ENCODE peak calls at places on chromosomes 12 and 14, in six cellular contexts. I is IMR-90, M is mesendoderm, S is H9, D is neuronal stem cell, Q is H1. U is an unnamed sample.

GRCh38 chr14:71261206-71261605 is 353.9 kb downstream of the PCNX1 start:
- DNase-seq in I (peak; percentile 65), M (peak; percentile 15), S (no peak), D (no peak), Q (no peak), U (no peak)

GRCh38 chr12:109744991-109745942 is 31.6 kb downstream of the FAM222A start:
- DNase-seq in I (peak; percentile 24), M (no peak), S (no peak), D (no peak), Q (no peak), U (peak; percentile 15)

GRCh38 chr14:91947196-91948184 is at the start of gene FBLN5:
- DNase-seq in I (peak; percentile 88), M (peak; percentile 73), S (peak; percentile 66), D (peak; percentile 26), Q (peak; percentile 3), U (peak; percentile 63)

GRCh38 chr14:103625361-103626095 is 3.5 kb upstream of the KLC1 start:
- DNase-seq in I (no peak), M (no peak), S (no peak), D (no peak), Q (no peak), U (no peak)

GRCh38 chr12:29032431-29032830 is 116.6 kb upstream of the FAR2 start:
- DNase-seq in I (no peak), M (no peak), S (no peak), D (no peak), Q (no peak), U (peak; percentile 13)

GRCh38 chr12:109625749-109626377 is 52.3 kb downstream of the MVK start:
- DNase-seq in I (no peak), M (no peak), S (no peak), D (no peak), Q (no peak), U (no peak)

GRCh38 chr14:93285048-93285447 is 47.8 kb downstream of the BTBD7 start:
- DNase-seq in I (peak; percentile 31), M (no peak), S (no peak), D (no peak), Q (no peak), U (peak; percentile 63)

GRCh38 chr12:40692617-40693502 is 621 bp downstream of the CNTN1 start:
- DNase-seq in I (no peak), M (peak; percentile 39), S (peak; percentile 66), D (peak; percentile 20), Q (no peak), U (no peak)

GRCh38 chr14:104891664-104892500 is 26.8 kb downstream of the CEP170B start:
- DNase-seq in I (no peak), M (no peak), S (peak; percentile 29), D (no peak), Q (no peak), U (no peak)

GRCh38 chr12:108234155-108234554 is 105.0 kb downstream of the CMKLR1 start:
- DNase-seq in I (no peak), M (peak; percentile 39), S (no peak), D (no peak), Q (no peak), U (no peak)

GRCh38 chr12:85923767-85924331 is 49.8 kb downstream of the NTS start:
- DNase-seq in I (peak; percentile 49), M (peak; percentile 33), S (no peak), D (no peak), Q (no peak), U (peak; percentile 27)

GRCh38 chr12:26090853-26091510 is 33.9 kb downstream of the BHLHE41 start:
- DNase-seq in I (peak; percentile 12), M (peak; percentile 63), S (no peak), D (no peak), Q (no peak), U (no peak)

GRCh38 chr12:90023207-90023870 is 314.7 kb upstream of the ATP2B1 start:
- DNase-seq in I (no peak), M (no peak), S (no peak), D (no peak), Q (no peak), U (no peak)

GRCh38 chr14:68307769-68308168 is 485.1 kb downstream of the ZFP36L1 start:
- DNase-seq in I (peak; percentile 43), M (no peak), S (no peak), D (no peak), Q (no peak), U (no peak)

GRCh38 chr14:25696176-25696575 is 646.2 kb upstream of the STXBP6 start:
- DNase-seq in I (no peak), M (no peak), S (no peak), D (no peak), Q (no peak), U (no peak)

GRCh38 chr12:17076335-17076734 is 470.4 kb upstream of the LMO3 start:
- DNase-seq in I (no peak), M (peak; percentile 42), S (no peak), D (no peak), Q (no peak), U (no peak)

GRCh38 chr12:86621957-86622356 is 365.8 kb upstream of the MGAT4C start:
- DNase-seq in I (no peak), M (no peak), S (no peak), D (no peak), Q (no peak), U (no peak)

GRCh38 chr12:58725400-58726105 is 194.8 kb downstream of the LRIG3 start:
- DNase-seq in I (no peak), M (no peak), S (no peak), D (no peak), Q (no peak), U (no peak)

GRCh38 chr12:106044773-106045172 is 94.0 kb downstream of the NUAK1 start:
- DNase-seq in I (peak; percentile 62), M (no peak), S (no peak), D (no peak), Q (no peak), U (peak; percentile 70)

GRCh38 chr14:101072945-101073597 is 169.5 kb upstream of the RTL1 start:
- DNase-seq in I (peak; percentile 98), M (peak; percentile 97), S (peak; percentile 86), D (peak; percentile 40), Q (peak; percentile 61), U (peak; percentile 95)

GRCh38 chr12:113891167-113891692 is 74.9 kb downstream of the RBM19 start:
- DNase-seq in I (no peak), M (no peak), S (no peak), D (no peak), Q (no peak), U (no peak)

GRCh38 chr14:104277416-104278213 is 139.2 kb downstream of the KIF26A start:
- DNase-seq in I (no peak), M (no peak), S (peak; percentile 19), D (no peak), Q (no peak), U (no peak)

GRCh38 chr12:96985515-96986362 is 78.7 kb downstream of the NEDD1 start:
- DNase-seq in I (no peak), M (peak; percentile 51), S (peak; percentile 84), D (no peak), Q (no peak), U (no peak)

GRCh38 chr12:131195796-131196195 is 242.1 kb downstream of the ADGRD1 start:
- DNase-seq in I (no peak), M (no peak), S (peak; percentile 12), D (no peak), Q (no peak), U (no peak)

GRCh38 chr12:24840046-24840800 is 108.7 kb downstream of the BCAT1 start:
- DNase-seq in I (peak; percentile 80), M (no peak), S (no peak), D (no peak), Q (no peak), U (peak; percentile 64)

GRCh38 chr12:57604454-57605307 is at the start of gene DTX3:
- DNase-seq in I (no peak), M (peak; percentile 53), S (peak; percentile 68), D (no peak), Q (no peak), U (peak; percentile 36)

GRCh38 chr12:93521225-93521854 is 51.1 kb upstream of the SOCS2 start:
- DNase-seq in I (peak; percentile 19), M (no peak), S (peak; percentile 43), D (no peak), Q (no peak), U (no peak)

GRCh38 chr12:120266180-120266535 is 628 bp upstream of the PXN start:
- DNase-seq in I (no peak), M (no peak), S (no peak), D (no peak), Q (no peak), U (no peak)

GRCh38 chr12:120264511-120265202 is 873 bp downstream of the PXN start:
- DNase-seq in I (no peak), M (no peak), S (no peak), D (no peak), Q (no peak), U (no peak)

GRCh38 chr12:120264086-120264485 is 1.4 kb downstream of the PXN start:
- DNase-seq in I (no peak), M (no peak), S (peak; percentile 33), D (no peak), Q (no peak), U (peak; percentile 33)

GRCh38 chr12:120265203-120265482 is 387 bp downstream of the PXN start:
- DNase-seq in I (no peak), M (no peak), S (no peak), D (no peak), Q (no peak), U (no peak)

DNA sequence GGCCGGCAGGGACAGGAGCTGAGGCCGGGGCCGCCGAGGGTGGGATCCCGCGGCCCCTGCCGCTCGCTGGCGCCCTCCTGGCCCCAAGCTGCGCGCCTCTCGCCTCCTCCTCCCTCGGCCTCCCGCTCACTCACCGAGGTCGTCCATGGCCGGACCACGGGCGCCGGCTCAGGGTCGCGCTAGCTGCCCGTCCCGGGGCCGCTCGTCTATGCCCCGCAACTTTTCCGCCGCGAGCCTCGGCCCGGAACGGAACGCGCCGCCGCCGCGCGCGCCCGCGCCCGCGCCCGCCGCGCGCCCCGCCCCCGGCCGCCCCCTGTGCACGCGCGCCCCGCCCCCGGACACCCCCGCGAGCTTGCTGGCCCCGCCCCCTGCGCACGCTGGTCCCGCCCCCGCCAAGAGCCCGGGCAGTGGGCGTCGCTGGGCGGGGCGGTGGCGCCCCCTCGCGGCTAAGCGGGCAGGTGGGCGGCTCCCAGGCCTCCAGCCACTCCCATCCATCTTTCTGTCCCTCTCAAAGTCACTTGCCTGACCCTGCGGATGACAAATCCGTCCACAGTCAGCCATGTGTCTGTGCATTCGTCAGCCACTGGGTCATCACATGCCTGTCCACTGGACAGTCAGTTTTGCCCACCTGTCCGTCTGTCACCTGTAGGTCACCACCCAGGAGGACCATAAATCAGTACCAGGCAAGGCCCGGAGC is at the start of gene PXN:
- DNase-seq in I (peak; percentile 72), M (peak; percentile 82), S (peak; percentile 89), D (peak; percentile 85), Q (no peak), U (peak; percentile 70)
- H2BK15ac ChIP-seq in I (peak within 1 kb of the TSS; percentile 88), M (no peak within 1 kb of the TSS), S (no peak within 1 kb of the TSS), D (peak within 1 kb of the TSS; percentile 59), Q (peak within 1 kb of the TSS; percentile 88), U (peak within 1 kb of the TSS; percentile 63)

GRCh38 chr14:80049055-80049454 is 162.2 kb downstream of the DIO2 start:
- DNase-seq in I (peak; percentile 63), M (no peak), S (no peak), D (no peak), Q (no peak), U (no peak)

GRCh38 chr14:80047761-80048160 is 163.5 kb downstream of the DIO2 start:
- DNase-seq in I (no peak), M (no peak), S (no peak), D (no peak), Q (no peak), U (no peak)
- H3K4ac ChIP-seq in I (no peak overlapping the region), M (no peak overlapping the region), S (no peak overlapping the region), D (no peak overlapping the region), Q (no peak overlapping the region), U (no peak overlapping the region)

GRCh38 chr12:104976703-104977102 is 9.4 kb upstream of the NOPCHAP1 start:
- DNase-seq in I (no peak), M (no peak), S (peak; percentile 61), D (no peak), Q (no peak), U (no peak)
- H3K23ac ChIP-seq in I (no peak overlapping the region), M (no peak overlapping the region), S (no peak overlapping the region), D (no peak overlapping the region), Q (no peak overlapping the region), U (no peak overlapping the region)

GRCh38 chr14:35526962-35527361 is 7.0 kb upstream of the INSM2 start:
- DNase-seq in I (no peak), M (no peak), S (no peak), D (no peak), Q (no peak), U (no peak)
- H2BK15ac ChIP-seq in I (no peak overlapping the region), M (no peak overlapping the region), S (no peak overlapping the region), D (no peak overlapping the region), Q (no peak overlapping the region), U (no peak overlapping the region)

U was measured in mesenchymal stem cell.